ENCODE peak calls at places on chromosomes 1 and 21, in eight cellular contexts. R, W, V, D, Z, O, U and E are unnamed samples.

GRCh38 chr1:228271701-228272251 is 63.9 kb downstream of the OBSCN start:
- DNase-seq in Z (no peak), W (no peak), O (no peak), V (no peak), U (peak; percentile 20), D (no peak), R (peak; percentile 14), E (no peak)

GRCh38 chr1:12231276-12231595 is 1.4 kb downstream of the VPS13D start:
- DNase-seq in R (no peak), W (no peak), Z (peak; percentile 35), O (no peak), V (no peak), U (no peak), D (no peak), E (peak; percentile 36)

GRCh38 chr21:42833859-42834729 is 45.2 kb downstream of the WDR4 start:
- DNase-seq in R (no peak), V (no peak), D (peak; percentile 40), Z (no peak), U (no peak), W (no peak), O (no peak), E (no peak)

GRCh38 chr1:22831729-22832413 is 121.2 kb downstream of the EPHB2 start:
- DNase-seq in V (no peak), W (no peak), O (peak; percentile 36), D (peak; percentile 86), Z (peak; percentile 97), R (no peak), U (no peak), E (peak; percentile 91)

GRCh38 chr1:176717052-176717754 is 254.2 kb downstream of the PAPPA2 start:
- DNase-seq in V (no peak), W (no peak), R (no peak), O (no peak), D (no peak), Z (no peak), U (no peak), E (no peak)

GRCh38 chr1:117059334-117059677 is 820 bp upstream of the TTF2 start:
- DNase-seq in Z (no peak), W (peak; percentile 61), D (peak; percentile 92), O (peak; percentile 52), U (peak; percentile 76), R (no peak), V (peak; percentile 44), E (peak; percentile 33)

GRCh38 chr1:6922096-6922931 is 137.1 kb downstream of the CAMTA1 start:
- DNase-seq in W (no peak), V (no peak), U (no peak), R (no peak), Z (peak; percentile 42), O (no peak), D (no peak), E (no peak)

GRCh38 chr1:201528631-201529260 is 10.2 kb upstream of the NAV1 start:
- DNase-seq in Z (no peak), O (no peak), R (no peak), U (no peak), D (peak; percentile 74), V (no peak), W (no peak), E (no peak)

GRCh38 chr1:205680073-205680851 is at the start of gene SLC45A3:
- DNase-seq in D (peak; percentile 63), R (no peak), W (peak; percentile 53), Z (no peak), V (no peak), O (no peak), U (no peak), E (peak; percentile 55)

GRCh38 chr1:154445040-154445472 is 39.9 kb downstream of the IL6R start:
- DNase-seq in W (peak; percentile 66), U (no peak), O (no peak), D (no peak), Z (peak; percentile 81), R (no peak), V (no peak), E (no peak)

GRCh38 chr21:32371913-32372314 is 20.9 kb downstream of the URB1 start:
- DNase-seq in R (no peak), W (no peak), O (no peak), Z (peak; percentile 32), V (no peak), U (no peak), D (no peak), E (peak; percentile 57)

GRCh38 chr1:164261691-164262240 is 297.2 kb upstream of the PBX1 start:
- DNase-seq in Z (no peak), W (no peak), V (no peak), O (no peak), U (no peak), D (no peak), R (no peak), E (no peak)

GRCh38 chr1:109493227-109493626 is 667 bp upstream of the CYB561D1 start:
- DNase-seq in R (no peak), Z (no peak), U (no peak), W (no peak), O (no peak), D (no peak), V (no peak), E (no peak)

GRCh38 chr1:37858931-37859506 is 373 bp downstream of the MTF1 start:
- DNase-seq in U (peak; percentile 40), V (no peak), W (no peak), R (no peak), D (peak; percentile 46), Z (no peak), O (no peak), E (peak; percentile 47)

GRCh38 chr1:228065543-228066347 is 16.8 kb upstream of the ARF1 start:
- DNase-seq in Z (no peak), W (no peak), D (no peak), V (no peak), U (peak; percentile 15), R (no peak), O (no peak), E (no peak)

GRCh38 chr1:246921481-246921880 is 10.3 kb downstream of the AHCTF1 start:
- DNase-seq in W (no peak), R (no peak), U (no peak), O (no peak), V (no peak), D (no peak), Z (no peak), E (no peak)

GRCh38 chr1:54355931-54356679 is 50.1 kb downstream of the SSBP3 start:
- DNase-seq in Z (no peak), O (no peak), D (no peak), W (peak; percentile 38), U (no peak), R (no peak), V (no peak), E (no peak)

GRCh38 chr21:36576441-36576840 is 96.5 kb upstream of the CLDN14 start:
- DNase-seq in R (no peak), Z (no peak), W (no peak), O (no peak), D (no peak), U (no peak), V (no peak), E (no peak)

GRCh38 chr1:101769520-101769919 is 227.2 kb downstream of the OLFM3 start:
- DNase-seq in V (no peak), D (no peak), U (no peak), O (no peak), Z (no peak), W (no peak), R (no peak), E (no peak)
- TF ChIP-seq CTCF in V (no peak), D (no peak), U (peak; percentile 30), O (no peak), Z (peak; percentile 60), W (peak; percentile 35), R (peak; percentile 56), E (peak; percentile 18)

DNA sequence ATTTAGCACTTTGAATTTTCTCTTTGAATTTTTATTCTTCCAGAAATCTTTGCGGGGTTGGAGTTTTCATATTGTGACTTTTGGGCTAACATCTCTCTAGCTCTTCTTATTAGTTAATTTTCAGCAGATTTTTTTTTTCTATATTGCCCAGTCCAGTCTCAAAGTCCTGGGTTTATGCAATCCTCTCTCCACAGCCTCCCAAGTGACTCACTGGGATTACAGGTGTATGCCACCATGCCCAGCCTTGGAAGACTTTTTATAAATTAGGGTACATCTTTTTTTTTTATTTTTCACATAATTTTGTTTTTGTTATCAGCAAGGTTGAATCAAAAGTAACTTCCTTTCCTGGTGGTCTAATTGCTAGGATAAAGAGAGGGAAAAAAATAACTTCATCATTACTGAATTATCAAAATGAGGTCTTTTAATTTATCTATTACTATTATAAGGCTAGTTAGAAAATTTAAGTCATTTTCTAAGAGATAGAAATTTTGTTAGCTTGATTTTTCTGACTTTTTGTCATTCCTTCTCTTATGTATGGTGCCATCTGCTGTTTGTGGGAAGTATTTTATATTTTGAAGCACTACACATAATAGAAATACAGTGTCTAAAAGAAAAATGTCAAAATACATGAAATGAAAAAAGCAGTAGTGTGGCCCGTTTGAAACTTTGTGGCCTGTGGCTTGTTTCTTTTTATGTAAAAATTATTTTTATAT is 273.4 kb upstream of the CACYBP start:
- DNase-seq in D (no peak), Z (peak; percentile 43), U (no peak), W (no peak), R (no peak), O (no peak), V (no peak), E (no peak)
- TF ChIP-seq CTCF in D (peak; percentile 54), Z (peak; percentile 85), U (peak; percentile 77), W (peak; percentile 54), R (peak; percentile 74), O (no peak), V (peak; percentile 59), E (peak; percentile 58)

GRCh38 chr1:55380313-55380970 is 165.3 kb upstream of the USP24 start:
- DNase-seq in Z (no peak), D (peak; percentile 51), W (no peak), U (no peak), R (no peak), V (no peak), O (no peak), E (no peak)

GRCh38 chr1:55378582-55378981 is 163.4 kb upstream of the USP24 start:
- DNase-seq in V (no peak), O (peak; percentile 43), Z (no peak), D (peak; percentile 51), R (no peak), W (peak; percentile 19), U (no peak), E (peak; percentile 9)

GRCh38 chr1:55374801-55375616 is 159.8 kb upstream of the USP24 start:
- DNase-seq in R (no peak), U (no peak), O (peak; percentile 22), Z (peak; percentile 25), W (no peak), V (no peak), D (peak; percentile 47), E (peak; percentile 24)

GRCh38 chr1:55376894-55377293 is 161.7 kb upstream of the USP24 start:
- DNase-seq in Z (no peak), U (no peak), V (no peak), D (no peak), O (no peak), R (no peak), W (no peak), E (no peak)

GRCh38 chr1:55375617-55376258 is 160.6 kb upstream of the USP24 start:
- DNase-seq in U (no peak), Z (peak; percentile 31), V (peak; percentile 9), D (peak; percentile 50), R (no peak), O (peak; percentile 44), W (peak; percentile 68), E (peak; percentile 34)
- TF ChIP-seq CTCF in U (peak; percentile 89), Z (peak; percentile 98), V (peak; percentile 74), D (peak; percentile 23), R (peak; percentile 94), O (peak; percentile 68), W (peak; percentile 78), E (peak; percentile 81)

DNA sequence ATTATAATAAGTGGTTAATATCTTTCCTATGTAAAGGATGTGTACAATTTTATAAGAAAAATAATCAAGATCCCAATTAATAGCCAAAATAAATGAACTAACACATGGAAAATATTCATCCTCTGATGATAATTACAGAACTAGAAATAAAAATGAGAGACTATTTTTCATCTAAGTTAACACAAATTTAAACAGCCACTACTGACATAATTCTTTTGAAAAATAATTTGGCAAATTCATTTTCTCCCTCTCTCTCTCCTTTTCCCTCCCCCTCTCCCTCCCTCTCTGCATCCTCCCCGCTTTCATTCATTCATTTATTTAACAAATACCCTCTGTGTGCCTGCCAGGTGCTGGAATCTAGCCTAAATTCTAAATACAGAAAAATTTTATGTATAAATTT is 10.3 kb upstream of the SFPQ start:
- DNase-seq in R (no peak), O (no peak), Z (no peak), V (no peak), W (no peak), U (no peak), D (no peak), E (no peak)
- TF ChIP-seq CTCF in R (no peak), O (no peak), Z (no peak), V (no peak), W (no peak), U (no peak), D (no peak), E (no peak)